ENCODE peak calls at places on chromosomes 2 and 18, in six cellular contexts. T is natural killer cell, A is ascending aorta, L is heart right ventricle, H is dorsolateral prefrontal cortex, B is sigmoid colon. F is an unnamed sample.

GRCh38 chr2:101806123-101806522 is 108.6 kb downstream of the MAP4K4 start:
- DNase-seq in T (no peak), A (no peak), L (no peak), H (no peak), B (no peak), F (no peak)

GRCh38 chr2:20880221-20880771 is 57.4 kb upstream of the LDAH start:
- DNase-seq in T (no peak), A (no peak), L (no peak), H (no peak), B (no peak), F (no peak)

GRCh38 chr2:73436019-73436418 is 50.4 kb downstream of the ALMS1 start:
- DNase-seq in T (no peak), A (no peak), L (no peak), H (no peak), B (no peak), F (no peak)

GRCh38 chr2:127619901-127620705 is 25.9 kb upstream of the GPR17 start:
- DNase-seq in T (peak; percentile 5), A (no peak), L (peak; percentile 1), H (no peak), B (peak; percentile 50), F (peak; percentile 49)

GRCh38 chr18:37668971-37669747 is 103.6 kb upstream of the CELF4 start:
- DNase-seq in T (no peak), A (no peak), L (no peak), H (no peak), B (peak; percentile 42), F (no peak)

GRCh38 chr18:46831434-46831833 is 74.6 kb upstream of the ST8SIA5 start:
- DNase-seq in T (no peak), A (no peak), L (no peak), H (no peak), B (no peak), F (no peak)

GRCh38 chr18:76684265-76684664 is 138.1 kb upstream of the ZNF236 start:
- DNase-seq in T (no peak), A (no peak), L (no peak), H (no peak), B (no peak), F (no peak)

GRCh38 chr2:26081601-26082000 is 47.7 kb downstream of the RAB10 start:
- DNase-seq in T (no peak), A (no peak), L (no peak), H (no peak), B (no peak), F (no peak)

GRCh38 chr2:3102915-3103569 is 274.6 kb downstream of the EIPR1 start:
- DNase-seq in T (no peak), A (no peak), L (no peak), H (no peak), B (no peak), F (no peak)

GRCh38 chr18:9017900-9018217 is 84.6 kb upstream of the NDUFV2 start:
- DNase-seq in T (no peak), A (no peak), L (no peak), H (peak; percentile 34), B (no peak), F (no peak)

GRCh38 chr2:191869781-191870180 is 22.9 kb upstream of the CAVIN2 start:
- DNase-seq in T (no peak), A (no peak), L (no peak), H (no peak), B (no peak), F (no peak)

GRCh38 chr18:64678048-64678447 is 529.2 kb upstream of the LINC00305 start:
- DNase-seq in T (no peak), A (no peak), L (no peak), H (no peak), B (no peak), F (no peak)

GRCh38 chr2:72962911-72963310 is 45.6 kb downstream of the EMX1 start:
- DNase-seq in T (no peak), A (no peak), L (no peak), H (no peak), B (no peak), F (no peak)

GRCh38 chr18:77133920-77134496 is 1.4 kb upstream of the MBP start:
- DNase-seq in T (no peak), A (no peak), L (peak; percentile 53), H (peak; percentile 69), B (peak; percentile 83), F (peak; percentile 48)

GRCh38 chr2:20091305-20091991 is 40.0 kb upstream of the LAPTM4A start:
- DNase-seq in T (no peak), A (no peak), L (peak; percentile 42), H (no peak), B (peak; percentile 94), F (no peak)

GRCh38 chr2:68569604-68570003 is 73.8 kb upstream of the PROKR1 start:
- DNase-seq in T (no peak), A (no peak), L (no peak), H (no peak), B (no peak), F (no peak)

GRCh38 chr18:70363861-70364260 is 75.0 kb downstream of the SOCS6 start:
- DNase-seq in T (no peak), A (no peak), L (no peak), H (no peak), B (no peak), F (no peak)

GRCh38 chr18:36329684-36330434 is 32.3 kb downstream of the FHOD3 start:
- DNase-seq in T (no peak), A (no peak), L (no peak), H (no peak), B (no peak), F (peak; percentile 29)

GRCh38 chr2:43319541-43319940 is 93.1 kb upstream of the ZFP36L2 start:
- DNase-seq in T (no peak), A (no peak), L (no peak), H (no peak), B (no peak), F (no peak)

GRCh38 chr18:44548291-44549221 is 132.1 kb upstream of the SETBP1 start:
- DNase-seq in T (no peak), A (no peak), L (no peak), H (no peak), B (no peak), F (no peak)

GRCh38 chr2:177921726-177922125 is 150.9 kb downstream of the PDE11A start:
- DNase-seq in T (no peak), A (no peak), L (no peak), H (no peak), B (no peak), F (no peak)

GRCh38 chr2:29803541-29803940 is 117.8 kb downstream of the ALK start:
- DNase-seq in T (no peak), A (no peak), L (no peak), H (no peak), B (no peak), F (no peak)

GRCh38 chr2:223306371-223306770 is 254.4 kb downstream of the KCNE4 start:
- DNase-seq in T (no peak), A (no peak), L (no peak), H (no peak), B (no peak), F (no peak)
- TF ChIP-seq CTCF in T (no peak), A (no peak), L (peak; percentile 26), H (no peak), B (no peak), F (peak; percentile 66)

DNA sequence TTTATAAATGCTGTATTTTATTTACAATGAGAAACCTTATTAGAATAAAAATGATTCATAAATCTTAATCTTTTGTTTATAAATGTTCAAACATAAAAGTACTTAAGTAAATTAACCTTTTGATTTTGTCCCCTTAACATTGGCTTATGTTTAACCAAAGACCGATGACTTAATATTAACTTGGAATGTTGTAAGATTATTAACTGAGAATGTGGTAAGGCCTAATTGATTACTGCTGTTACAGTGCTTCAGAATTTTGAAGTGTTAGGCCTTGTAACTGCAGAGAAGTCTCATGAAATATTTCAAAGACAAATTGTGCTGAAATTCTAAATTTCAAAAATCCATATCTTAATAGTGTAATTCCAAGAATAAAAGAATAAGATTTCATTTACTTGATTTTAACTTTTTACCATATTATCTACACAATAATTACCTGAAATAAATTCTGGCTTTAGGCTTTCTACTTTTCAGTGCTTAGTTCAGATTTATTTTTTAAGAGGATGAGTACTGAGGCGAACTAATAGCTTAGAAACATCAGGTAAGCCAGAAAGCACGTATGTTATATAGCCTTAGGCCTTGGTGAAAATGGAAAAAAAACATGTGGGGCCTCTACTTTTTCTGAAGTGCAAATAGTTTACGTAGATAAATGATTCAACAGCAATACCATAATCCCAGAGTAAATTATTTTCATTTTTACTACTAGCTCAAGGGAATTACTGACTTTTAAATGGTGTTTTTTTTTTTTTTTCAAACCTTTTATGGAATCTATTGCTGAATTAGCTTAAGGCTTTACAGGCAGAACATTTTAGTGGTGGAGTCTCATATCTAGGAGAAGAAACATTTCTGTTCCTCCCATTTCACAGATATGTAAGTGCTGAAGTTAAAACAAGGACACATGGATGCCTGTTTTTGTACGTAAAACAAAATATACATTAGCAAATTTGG is 6.0 kb downstream of the CPS1 start:
- DNase-seq in T (no peak), A (no peak), L (no peak), H (no peak), B (no peak), F (no peak)
- TF ChIP-seq CTCF in T (no peak), A (no peak), L (no peak), H (no peak), B (no peak), F (no peak)

DNA sequence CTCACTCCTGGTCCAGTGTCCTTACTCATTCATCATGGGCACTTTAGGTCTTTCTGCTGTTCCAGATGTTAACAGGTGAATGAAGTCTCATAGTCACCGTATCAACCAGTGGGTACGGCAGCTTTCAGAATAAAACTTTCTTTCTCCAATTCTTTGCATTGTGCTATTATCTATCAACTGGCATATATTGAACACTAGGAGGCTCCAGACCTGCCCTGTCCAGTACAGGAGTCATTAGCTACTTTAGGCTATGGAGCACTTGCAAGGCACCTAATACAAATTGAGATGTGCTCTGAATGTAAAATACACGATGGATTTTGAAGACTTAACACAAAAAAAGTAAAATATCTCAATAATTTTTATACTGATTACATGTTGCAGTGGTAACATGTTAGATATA is 43.2 kb upstream of the NEB start:
- DNase-seq in T (no peak), A (no peak), L (no peak), H (no peak), B (no peak), F (no peak)
- TF ChIP-seq CTCF in T (no peak), A (no peak), L (no peak), H (no peak), B (no peak), F (peak; percentile 48)

GRCh38 chr2:113195923-113196501 is 22.2 kb downstream of the PSD4 start:
- DNase-seq in T (no peak), A (no peak), L (no peak), H (peak; percentile 44), B (no peak), F (no peak)

GRCh38 chr2:113187771-113188170 is 14.0 kb downstream of the PSD4 start:
- DNase-seq in T (no peak), A (no peak), L (no peak), H (no peak), B (no peak), F (no peak)

GRCh38 chr2:113196839-113197238 is 23.1 kb downstream of the PSD4 start:
- DNase-seq in T (no peak), A (no peak), L (no peak), H (no peak), B (no peak), F (no peak)

GRCh38 chr2:113197347-113198047 is 23.7 kb downstream of the PSD4 start:
- DNase-seq in T (no peak), A (no peak), L (no peak), H (no peak), B (no peak), F (no peak)

GRCh38 chr2:113192459-113193100 is 18.8 kb downstream of the PSD4 start:
- DNase-seq in T (no peak), A (no peak), L (no peak), H (no peak), B (no peak), F (no peak)
- TF ChIP-seq CTCF in T (no peak), A (no peak), L (no peak), H (no peak), B (no peak), F (no peak)

GRCh38 chr2:208033701-208034502 is 8.6 kb upstream of the PLEKHM3 start:
- DNase-seq in T (no peak), A (no peak), L (peak; percentile 32), H (no peak), B (no peak), F (no peak)
- TF ChIP-seq CTCF in T (no peak), A (no peak), L (peak; percentile 42), H (peak; percentile 18), B (no peak), F (peak; percentile 36)

F was measured in type B pancreatic cell.